ENCODE peak calls at places on chromosome 22, in eight cellular contexts. One of them, this sample, is unnamed.

GRCh38 chr22:32079110-32080089 is 36.3 kb downstream of the SLC5A1 start:
- DNase-seq in progenitor cell of endocrine pancreas: no peak
- DNase-seq in nephron progenitor cell: no peak
- DNase-seq in CD8-positive, alpha-beta T cell: no peak
- DNase-seq in heart right ventricle: no peak
- DNase-seq in HCT116: peak; percentile 41
- DNase-seq in colonic mucosa: no peak
- DNase-seq in PC-3: peak; percentile 77
- DNase-seq in this sample: peak; percentile 58

GRCh38 chr22:45608763-45609180 is 62.9 kb upstream of the ATXN10 start:
- DNase-seq in progenitor cell of endocrine pancreas: no peak
- DNase-seq in nephron progenitor cell: no peak
- DNase-seq in CD8-positive, alpha-beta T cell: peak; percentile 7
- DNase-seq in heart right ventricle: no peak
- DNase-seq in HCT116: peak; percentile 48
- DNase-seq in colonic mucosa: no peak
- DNase-seq in PC-3: peak; percentile 87
- DNase-seq in this sample: no peak

GRCh38 chr22:37808294-37808657 is 542 bp downstream of the GCAT start:
- DNase-seq in progenitor cell of endocrine pancreas: no peak
- DNase-seq in nephron progenitor cell: no peak
- DNase-seq in CD8-positive, alpha-beta T cell: no peak
- DNase-seq in heart right ventricle: no peak
- DNase-seq in HCT116: no peak
- DNase-seq in colonic mucosa: no peak
- DNase-seq in PC-3: no peak
- DNase-seq in this sample: no peak

GRCh38 chr22:32926600-32926999 is 125.1 kb downstream of the TIMP3 start:
- DNase-seq in progenitor cell of endocrine pancreas: no peak
- DNase-seq in nephron progenitor cell: peak; percentile 29
- DNase-seq in CD8-positive, alpha-beta T cell: no peak
- DNase-seq in heart right ventricle: no peak
- DNase-seq in HCT116: peak; percentile 21
- DNase-seq in colonic mucosa: no peak
- DNase-seq in PC-3: peak; percentile 6
- DNase-seq in this sample: peak; percentile 34

GRCh38 chr22:17162731-17163130 is 3.7 kb upstream of the HDHD5 start:
- DNase-seq in progenitor cell of endocrine pancreas: no peak
- DNase-seq in nephron progenitor cell: no peak
- DNase-seq in CD8-positive, alpha-beta T cell: no peak
- DNase-seq in heart right ventricle: no peak
- DNase-seq in HCT116: no peak
- DNase-seq in colonic mucosa: no peak
- DNase-seq in PC-3: no peak
- DNase-seq in this sample: no peak

GRCh38 chr22:46076651-46077339 is 73.5 kb upstream of the PPARA start:
- DNase-seq in progenitor cell of endocrine pancreas: no peak
- DNase-seq in nephron progenitor cell: no peak
- DNase-seq in CD8-positive, alpha-beta T cell: no peak
- DNase-seq in heart right ventricle: peak; percentile 55
- DNase-seq in HCT116: no peak
- DNase-seq in colonic mucosa: no peak
- DNase-seq in PC-3: peak; percentile 71
- DNase-seq in this sample: peak; percentile 50

GRCh38 chr22:44369916-44370804 is 57.4 kb upstream of the SHISAL1 start:
- DNase-seq in progenitor cell of endocrine pancreas: no peak
- DNase-seq in nephron progenitor cell: no peak
- DNase-seq in CD8-positive, alpha-beta T cell: no peak
- DNase-seq in heart right ventricle: peak; percentile 4
- DNase-seq in HCT116: no peak
- DNase-seq in colonic mucosa: no peak
- DNase-seq in PC-3: no peak
- DNase-seq in this sample: no peak

GRCh38 chr22:47046411-47047065 is 284.1 kb downstream of the TBC1D22A start:
- DNase-seq in progenitor cell of endocrine pancreas: no peak
- DNase-seq in nephron progenitor cell: no peak
- DNase-seq in CD8-positive, alpha-beta T cell: no peak
- DNase-seq in heart right ventricle: peak; percentile 3
- DNase-seq in HCT116: no peak
- DNase-seq in colonic mucosa: no peak
- DNase-seq in PC-3: no peak
- DNase-seq in this sample: no peak

GRCh38 chr22:47394504-47395440 is 632.3 kb downstream of the TBC1D22A start:
- DNase-seq in progenitor cell of endocrine pancreas: no peak
- DNase-seq in nephron progenitor cell: no peak
- DNase-seq in CD8-positive, alpha-beta T cell: no peak
- DNase-seq in heart right ventricle: no peak
- DNase-seq in HCT116: no peak
- DNase-seq in colonic mucosa: no peak
- DNase-seq in PC-3: no peak
- DNase-seq in this sample: no peak

GRCh38 chr22:48137640-48138039 is 1375.2 kb downstream of the TBC1D22A start:
- DNase-seq in progenitor cell of endocrine pancreas: no peak
- DNase-seq in nephron progenitor cell: no peak
- DNase-seq in CD8-positive, alpha-beta T cell: no peak
- DNase-seq in heart right ventricle: no peak
- DNase-seq in HCT116: no peak
- DNase-seq in colonic mucosa: no peak
- DNase-seq in PC-3: no peak
- DNase-seq in this sample: no peak

GRCh38 chr22:24003887-24004286 is 1.4 kb downstream of the GSTT4 start:
- DNase-seq in progenitor cell of endocrine pancreas: no peak
- DNase-seq in nephron progenitor cell: no peak
- DNase-seq in CD8-positive, alpha-beta T cell: no peak
- DNase-seq in heart right ventricle: no peak
- DNase-seq in HCT116: no peak
- DNase-seq in colonic mucosa: no peak
- DNase-seq in PC-3: no peak
- DNase-seq in this sample: no peak

GRCh38 chr22:29442976-29443375 is 4.6 kb downstream of the RFPL1 start:
- DNase-seq in progenitor cell of endocrine pancreas: no peak
- DNase-seq in nephron progenitor cell: no peak
- DNase-seq in CD8-positive, alpha-beta T cell: no peak
- DNase-seq in heart right ventricle: no peak
- DNase-seq in HCT116: no peak
- DNase-seq in colonic mucosa: no peak
- DNase-seq in PC-3: no peak
- DNase-seq in this sample: no peak

GRCh38 chr22:47606426-47606825 is 844.0 kb downstream of the TBC1D22A start:
- DNase-seq in progenitor cell of endocrine pancreas: no peak
- DNase-seq in nephron progenitor cell: no peak
- DNase-seq in CD8-positive, alpha-beta T cell: no peak
- DNase-seq in heart right ventricle: no peak
- DNase-seq in HCT116: no peak
- DNase-seq in colonic mucosa: no peak
- DNase-seq in PC-3: no peak
- DNase-seq in this sample: no peak

GRCh38 chr22:38313384-38313955 is 3.8 kb downstream of the CSNK1E start:
- DNase-seq in progenitor cell of endocrine pancreas: no peak
- DNase-seq in nephron progenitor cell: no peak
- DNase-seq in CD8-positive, alpha-beta T cell: no peak
- DNase-seq in heart right ventricle: peak; percentile 80
- DNase-seq in HCT116: no peak
- DNase-seq in colonic mucosa: peak; percentile 52
- DNase-seq in PC-3: peak; percentile 73
- DNase-seq in this sample: no peak

GRCh38 chr22:30250713-30251267 is 4.2 kb upstream of the LIF start:
- DNase-seq in progenitor cell of endocrine pancreas: no peak
- DNase-seq in nephron progenitor cell: no peak
- DNase-seq in CD8-positive, alpha-beta T cell: no peak
- DNase-seq in heart right ventricle: no peak
- DNase-seq in HCT116: no peak
- DNase-seq in colonic mucosa: no peak
- DNase-seq in PC-3: peak; percentile 78
- DNase-seq in this sample: peak; percentile 92

GRCh38 chr22:30830907-30831306 is 136.2 kb downstream of the OSBP2 start:
- DNase-seq in progenitor cell of endocrine pancreas: no peak
- DNase-seq in nephron progenitor cell: no peak
- DNase-seq in CD8-positive, alpha-beta T cell: no peak
- DNase-seq in heart right ventricle: no peak
- DNase-seq in HCT116: peak; percentile 81
- DNase-seq in colonic mucosa: peak; percentile 67
- DNase-seq in PC-3: peak; percentile 95
- DNase-seq in this sample: peak; percentile 69

GRCh38 chr22:50252081-50253045 is 1.3 kb upstream of the HDAC10 start:
- DNase-seq in progenitor cell of endocrine pancreas: no peak
- DNase-seq in nephron progenitor cell: peak; percentile 64
- DNase-seq in CD8-positive, alpha-beta T cell: peak; percentile 74
- DNase-seq in heart right ventricle: peak; percentile 78
- DNase-seq in HCT116: no peak
- DNase-seq in colonic mucosa: peak; percentile 85
- DNase-seq in PC-3: peak; percentile 62
- DNase-seq in this sample: peak; percentile 87

GRCh38 chr22:30420401-30421178 is 5.0 kb upstream of the MTFP1 start:
- DNase-seq in progenitor cell of endocrine pancreas: no peak
- DNase-seq in nephron progenitor cell: no peak
- DNase-seq in CD8-positive, alpha-beta T cell: no peak
- DNase-seq in heart right ventricle: no peak
- DNase-seq in HCT116: no peak
- DNase-seq in colonic mucosa: no peak
- DNase-seq in PC-3: peak; percentile 59
- DNase-seq in this sample: peak; percentile 54

GRCh38 chr22:36302439-36303114 is 49.6 kb downstream of the APOL1 start:
- DNase-seq in progenitor cell of endocrine pancreas: no peak
- DNase-seq in nephron progenitor cell: no peak
- DNase-seq in CD8-positive, alpha-beta T cell: no peak
- DNase-seq in heart right ventricle: no peak
- DNase-seq in HCT116: no peak
- DNase-seq in colonic mucosa: no peak
- DNase-seq in PC-3: no peak
- DNase-seq in this sample: no peak

GRCh38 chr22:47090591-47091240 is 328.3 kb downstream of the TBC1D22A start:
- DNase-seq in progenitor cell of endocrine pancreas: no peak
- DNase-seq in nephron progenitor cell: peak; percentile 42
- DNase-seq in CD8-positive, alpha-beta T cell: peak; percentile 34
- DNase-seq in heart right ventricle: no peak
- DNase-seq in HCT116: no peak
- DNase-seq in colonic mucosa: no peak
- DNase-seq in PC-3: no peak
- DNase-seq in this sample: no peak

GRCh38 chr22:24685804-24686203 is 82.8 kb downstream of the GGT1 start:
- DNase-seq in progenitor cell of endocrine pancreas: no peak
- DNase-seq in nephron progenitor cell: no peak
- DNase-seq in CD8-positive, alpha-beta T cell: no peak
- DNase-seq in heart right ventricle: peak; percentile 57
- DNase-seq in HCT116: no peak
- DNase-seq in colonic mucosa: no peak
- DNase-seq in PC-3: no peak
- DNase-seq in this sample: no peak

GRCh38 chr22:41197046-41197807 is 7.9 kb upstream of the L3MBTL2 start:
- DNase-seq in progenitor cell of endocrine pancreas: peak; percentile 70
- DNase-seq in nephron progenitor cell: peak; percentile 92
- DNase-seq in CD8-positive, alpha-beta T cell: peak; percentile 82
- DNase-seq in heart right ventricle: peak; percentile 88
- DNase-seq in HCT116: no peak
- DNase-seq in colonic mucosa: peak; percentile 92
- DNase-seq in PC-3: peak; percentile 59
- DNase-seq in this sample: peak; percentile 84
- TF ChIP-seq CTCF in progenitor cell of endocrine pancreas: peak; percentile 15
- TF ChIP-seq CTCF in nephron progenitor cell: no peak
- TF ChIP-seq CTCF in CD8-positive, alpha-beta T cell: no peak
- TF ChIP-seq CTCF in heart right ventricle: no peak
- TF ChIP-seq CTCF in HCT116: no peak
- TF ChIP-seq CTCF in colonic mucosa: no peak
- TF ChIP-seq CTCF in PC-3: no peak
- TF ChIP-seq CTCF in this sample: no peak

GRCh38 chr22:39314251-39314971 is 5.0 kb downstream of the RPL3 start:
- DNase-seq in progenitor cell of endocrine pancreas: no peak
- DNase-seq in nephron progenitor cell: no peak
- DNase-seq in CD8-positive, alpha-beta T cell: no peak
- DNase-seq in heart right ventricle: no peak
- DNase-seq in HCT116: no peak
- DNase-seq in colonic mucosa: no peak
- DNase-seq in PC-3: no peak
- DNase-seq in this sample: no peak
- TF ChIP-seq CTCF in progenitor cell of endocrine pancreas: peak; percentile 39
- TF ChIP-seq CTCF in nephron progenitor cell: no peak
- TF ChIP-seq CTCF in CD8-positive, alpha-beta T cell: no peak
- TF ChIP-seq CTCF in heart right ventricle: peak; percentile 13
- TF ChIP-seq CTCF in HCT116: no peak
- TF ChIP-seq CTCF in colonic mucosa: no peak
- TF ChIP-seq CTCF in PC-3: peak; percentile 17
- TF ChIP-seq CTCF in this sample: no peak

GRCh38 chr22:27327981-27328721 is 473.4 kb downstream of the MN1 start:
- DNase-seq in progenitor cell of endocrine pancreas: no peak
- DNase-seq in nephron progenitor cell: no peak
- DNase-seq in CD8-positive, alpha-beta T cell: no peak
- DNase-seq in heart right ventricle: no peak
- DNase-seq in HCT116: no peak
- DNase-seq in colonic mucosa: no peak
- DNase-seq in PC-3: no peak
- DNase-seq in this sample: peak; percentile 18
- TF ChIP-seq CTCF in progenitor cell of endocrine pancreas: no peak
- TF ChIP-seq CTCF in nephron progenitor cell: no peak
- TF ChIP-seq CTCF in CD8-positive, alpha-beta T cell: no peak
- TF ChIP-seq CTCF in heart right ventricle: no peak
- TF ChIP-seq CTCF in HCT116: no peak
- TF ChIP-seq CTCF in colonic mucosa: no peak
- TF ChIP-seq CTCF in PC-3: no peak
- TF ChIP-seq CTCF in this sample: no peak

GRCh38 chr22:42654696-42655095 is 5.5 kb upstream of the CYB5R3 start:
- DNase-seq in progenitor cell of endocrine pancreas: no peak
- DNase-seq in nephron progenitor cell: no peak
- DNase-seq in CD8-positive, alpha-beta T cell: no peak
- DNase-seq in heart right ventricle: no peak
- DNase-seq in HCT116: no peak
- DNase-seq in colonic mucosa: no peak
- DNase-seq in PC-3: no peak
- DNase-seq in this sample: no peak

GRCh38 chr22:42651134-42651533 is 1.9 kb upstream of the CYB5R3 start:
- DNase-seq in progenitor cell of endocrine pancreas: no peak
- DNase-seq in nephron progenitor cell: no peak
- DNase-seq in CD8-positive, alpha-beta T cell: no peak
- DNase-seq in heart right ventricle: no peak
- DNase-seq in HCT116: no peak
- DNase-seq in colonic mucosa: no peak
- DNase-seq in PC-3: peak; percentile 50
- DNase-seq in this sample: peak; percentile 24

GRCh38 chr22:42655693-42656092 is 6.5 kb upstream of the CYB5R3 start:
- DNase-seq in progenitor cell of endocrine pancreas: no peak
- DNase-seq in nephron progenitor cell: no peak
- DNase-seq in CD8-positive, alpha-beta T cell: no peak
- DNase-seq in heart right ventricle: no peak
- DNase-seq in HCT116: no peak
- DNase-seq in colonic mucosa: no peak
- DNase-seq in PC-3: no peak
- DNase-seq in this sample: no peak

GRCh38 chr22:42653992-42654391 is 4.8 kb upstream of the CYB5R3 start:
- DNase-seq in progenitor cell of endocrine pancreas: no peak
- DNase-seq in nephron progenitor cell: no peak
- DNase-seq in CD8-positive, alpha-beta T cell: no peak
- DNase-seq in heart right ventricle: no peak
- DNase-seq in HCT116: no peak
- DNase-seq in colonic mucosa: no peak
- DNase-seq in PC-3: no peak
- DNase-seq in this sample: no peak

DNA sequence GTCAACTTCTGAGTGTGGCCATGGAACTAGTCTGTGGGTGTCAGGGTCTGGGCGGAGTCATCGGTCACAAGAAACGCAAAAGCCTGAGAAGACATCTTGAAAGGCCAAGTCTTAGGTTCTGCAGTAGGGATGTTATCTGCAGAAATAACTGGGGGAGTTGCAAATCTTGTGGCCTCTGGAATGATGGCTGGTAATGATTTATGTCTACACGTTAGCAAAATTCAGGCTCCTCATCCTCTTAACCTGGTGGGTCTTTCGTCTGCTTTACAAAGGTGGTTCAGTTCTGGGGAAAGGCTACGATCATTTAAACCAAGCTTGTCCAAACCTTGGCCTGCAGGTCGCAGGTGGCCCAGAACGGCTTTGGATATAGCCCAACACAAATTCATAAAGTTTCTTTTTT is 7.4 kb upstream of the CYB5R3 start:
- DNase-seq in progenitor cell of endocrine pancreas: no peak
- DNase-seq in nephron progenitor cell: no peak
- DNase-seq in CD8-positive, alpha-beta T cell: no peak
- DNase-seq in heart right ventricle: no peak
- DNase-seq in HCT116: no peak
- DNase-seq in colonic mucosa: no peak
- DNase-seq in PC-3: no peak
- DNase-seq in this sample: no peak
- TF ChIP-seq CTCF in progenitor cell of endocrine pancreas: no peak
- TF ChIP-seq CTCF in nephron progenitor cell: no peak
- TF ChIP-seq CTCF in CD8-positive, alpha-beta T cell: no peak
- TF ChIP-seq CTCF in heart right ventricle: no peak
- TF ChIP-seq CTCF in HCT116: no peak
- TF ChIP-seq CTCF in colonic mucosa: no peak
- TF ChIP-seq CTCF in PC-3: no peak
- TF ChIP-seq CTCF in this sample: no peak